ENCODE peak calls at places on chromosomes 7 and 10, in four cellular contexts. J is adrenal gland, T is GM23248, P is A549. E is an unnamed sample.
A peak's percentile ranks its signal among the peaks of the same experiment; 100 is the strongest.

GRCh38 chr10:78025685-78026364 is 3.5 kb downstream of the POLR3A start:
- DNase-seq in J (no peak), T (peak; percentile 85), P (no peak), E (no peak)

GRCh38 chr7:102254521-102254920 is 32.1 kb upstream of the SH2B2 start:
- DNase-seq in J (no peak), T (no peak), P (no peak), E (no peak)

GRCh38 chr10:102409604-102410426 is 8.8 kb downstream of the PSD start:
- DNase-seq in J (no peak), T (peak; percentile 40), P (no peak), E (no peak)

GRCh38 chr10:51244308-51244707 is 170.0 kb downstream of the PRKG1 start:
- DNase-seq in J (no peak), T (peak; percentile 15), P (no peak), E (no peak)

GRCh38 chr10:91410638-91411367 is 659 bp downstream of the HECTD2 start:
- DNase-seq in J (no peak), T (peak; percentile 78), P (peak; percentile 53), E (no peak)

GRCh38 chr7:137879357-137880158 is 32.8 kb upstream of the DGKI start:
- DNase-seq in J (no peak), T (peak; percentile 86), P (no peak), E (peak; percentile 70)

GRCh38 chr10:87847550-87847949 is 15.8 kb downstream of the KLLN start:
- DNase-seq in J (no peak), T (peak; percentile 79), P (no peak), E (no peak)

GRCh38 chr7:85750454-85750949 is 563.6 kb upstream of the SEMA3D start:
- DNase-seq in J (peak; percentile 63), T (peak; percentile 56), P (no peak), E (no peak)

GRCh38 chr10:132336064-132336746 is 4.2 kb downstream of the LRRC27 start:
- DNase-seq in J (no peak), T (peak; percentile 25), P (no peak), E (peak; percentile 67)

GRCh38 chr10:132338876-132339275 is 6.9 kb downstream of the LRRC27 start:
- DNase-seq in J (no peak), T (no peak), P (no peak), E (no peak)

GRCh38 chr10:132335189-132336063 is 3.4 kb downstream of the LRRC27 start:
- DNase-seq in J (peak; percentile 39), T (no peak), P (no peak), E (peak; percentile 74)

GRCh38 chr10:132334883-132335188 is 2.8 kb downstream of the LRRC27 start:
- DNase-seq in J (no peak), T (no peak), P (no peak), E (no peak)

GRCh38 chr10:132337019-132337418 is 5.0 kb downstream of the LRRC27 start:
- DNase-seq in J (no peak), T (peak; percentile 55), P (no peak), E (peak; percentile 78)
- H3K4me3 ChIP-seq in J (no peak overlapping the region), T (peak overlapping the region; percentile 67), P (no peak overlapping the region), E (peak overlapping the region; percentile 33)

DNA sequence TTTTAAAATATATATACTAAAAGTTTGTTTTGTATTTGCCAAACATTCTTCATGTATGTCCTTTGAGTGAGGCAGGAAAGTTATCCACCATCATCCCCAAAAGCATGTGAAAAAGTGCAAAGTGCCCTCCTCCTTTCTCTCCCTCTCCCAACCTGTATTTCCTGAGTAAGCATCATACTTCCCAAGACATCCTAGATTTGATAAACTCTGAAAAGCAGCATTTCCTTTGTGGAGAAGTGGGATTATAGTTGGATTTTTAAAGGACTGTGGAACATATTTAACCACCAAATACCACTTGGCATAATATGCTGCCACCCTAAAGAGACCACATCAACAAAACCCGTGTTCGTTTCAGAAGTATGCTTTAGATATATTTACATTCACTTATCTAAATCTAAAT is 36.9 kb downstream of the NET1 start:
- DNase-seq in J (no peak), T (peak; percentile 28), P (no peak), E (no peak)
- H3K27ac ChIP-seq in J (peak overlapping the region; percentile 3), T (peak overlapping the region; percentile 74), P (peak overlapping the region; percentile 73), E (no peak overlapping the region)

GRCh38 chr10:21313691-21314090 is 211.8 kb downstream of the SKIDA1 start:
- DNase-seq in J (no peak), T (no peak), P (no peak), E (no peak)

GRCh38 chr10:21314906-21315305 is 210.6 kb downstream of the SKIDA1 start:
- DNase-seq in J (no peak), T (no peak), P (no peak), E (no peak)

GRCh38 chr10:21314234-21314633 is 211.2 kb downstream of the SKIDA1 start:
- DNase-seq in J (no peak), T (no peak), P (no peak), E (no peak)

GRCh38 chr10:21317902-21318301 is 207.6 kb downstream of the SKIDA1 start:
- DNase-seq in J (no peak), T (peak; percentile 73), P (no peak), E (no peak)

GRCh38 chr10:21315321-21316220 is 209.9 kb downstream of the SKIDA1 start:
- DNase-seq in J (peak; percentile 96), T (peak; percentile 82), P (peak; percentile 91), E (no peak)
- H3K4me3 ChIP-seq in J (no peak overlapping the region), T (no peak overlapping the region), P (peak overlapping the region; percentile 14), E (no peak overlapping the region)

GRCh38 chr10:124652200-124652599 is 92.0 kb downstream of the FAM53B start:
- DNase-seq in J (no peak), T (no peak), P (no peak), E (peak; percentile 75)
- H3K27ac ChIP-seq in J (no peak overlapping the region), T (no peak overlapping the region), P (no peak overlapping the region), E (peak overlapping the region; percentile 94)

DNA sequence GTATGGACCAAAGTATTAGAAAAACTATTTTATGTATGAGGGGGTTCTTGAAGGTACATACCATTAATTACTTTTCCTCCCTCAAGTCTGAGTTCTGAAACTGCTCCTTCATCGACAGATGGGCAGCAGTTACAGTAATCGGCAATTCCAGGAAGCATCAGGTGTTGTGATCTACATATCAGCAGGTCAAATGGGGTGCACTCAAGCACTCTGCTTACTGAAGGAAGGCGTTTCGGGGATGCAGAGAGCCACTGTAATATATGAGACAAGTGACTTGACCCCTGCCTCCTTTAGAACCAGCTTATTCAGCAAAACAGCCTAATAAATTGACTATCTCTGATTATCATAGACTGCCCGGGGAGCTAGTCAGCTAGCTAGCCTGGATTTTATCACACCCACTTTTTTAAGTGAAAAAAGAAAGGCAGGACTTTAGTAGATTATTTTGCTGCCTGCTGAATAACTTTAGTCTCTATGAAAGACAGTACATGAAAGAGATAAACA is 4.2 kb downstream of the SMNDC1 start:
- DNase-seq in J (no peak), T (no peak), P (no peak), E (no peak)
- H3K4me3 ChIP-seq in J (no peak overlapping the region), T (no peak overlapping the region), P (no peak overlapping the region), E (no peak overlapping the region)

GRCh38 chr10:109978481-109978880 is 29.3 kb upstream of the ADD3 start:
- DNase-seq in J (peak; percentile 67), T (peak; percentile 82), P (no peak), E (no peak)

GRCh38 chr10:109974509-109975191 is 33.1 kb upstream of the ADD3 start:
- DNase-seq in J (no peak), T (peak; percentile 53), P (no peak), E (no peak)

GRCh38 chr10:109977382-109977806 is 30.4 kb upstream of the ADD3 start:
- DNase-seq in J (no peak), T (peak; percentile 85), P (no peak), E (no peak)

GRCh38 chr10:109975251-109975650 is 32.5 kb upstream of the ADD3 start:
- DNase-seq in J (no peak), T (no peak), P (no peak), E (no peak)

GRCh38 chr10:109976657-109977056 is 31.1 kb upstream of the ADD3 start:
- DNase-seq in J (no peak), T (no peak), P (no peak), E (no peak)
- H3K27ac ChIP-seq in J (no peak overlapping the region), T (peak overlapping the region; percentile 61), P (no peak overlapping the region), E (no peak overlapping the region)

E was measured in spleen.